ENCODE peak calls at places on chromosome 22, in nine cellular contexts. One of them, this sample, is unnamed.

GRCh38 chr22:32602154-32602553 is 127.5 kb downstream of the FBXO7 start:
- DNase-seq in pancreas: no peak
- DNase-seq in AG09309: no peak
- DNase-seq in IMR-90: no peak
- DNase-seq in endothelial cell: no peak
- DNase-seq in GM20000: no peak
- DNase-seq in heart right ventricle: no peak
- DNase-seq in H9: no peak
- DNase-seq in neural progenitor cell: no peak
- DNase-seq in this sample: no peak

GRCh38 chr22:40791241-40791640 is 27.9 kb downstream of the SLC25A17 start:
- DNase-seq in pancreas: no peak
- DNase-seq in AG09309: no peak
- DNase-seq in IMR-90: no peak
- DNase-seq in endothelial cell: no peak
- DNase-seq in GM20000: no peak
- DNase-seq in heart right ventricle: no peak
- DNase-seq in H9: no peak
- DNase-seq in neural progenitor cell: no peak
- DNase-seq in this sample: no peak

GRCh38 chr22:50016308-50016987 is 3.9 kb upstream of the IL17REL start:
- DNase-seq in pancreas: peak
- DNase-seq in AG09309: no peak
- DNase-seq in IMR-90: no peak
- DNase-seq in endothelial cell: peak
- DNase-seq in GM20000: no peak
- DNase-seq in heart right ventricle: no peak
- DNase-seq in H9: no peak
- DNase-seq in neural progenitor cell: peak
- DNase-seq in this sample: no peak

GRCh38 chr22:43777204-43777671 is 34.9 kb downstream of the EFCAB6 start:
- DNase-seq in pancreas: no peak
- DNase-seq in AG09309: peak
- DNase-seq in IMR-90: peak
- DNase-seq in endothelial cell: peak
- DNase-seq in GM20000: no peak
- DNase-seq in heart right ventricle: no peak
- DNase-seq in H9: no peak
- DNase-seq in neural progenitor cell: no peak
- DNase-seq in this sample: no peak

GRCh38 chr22:49979587-49980264 is 19.2 kb downstream of the PIM3 start:
- DNase-seq in pancreas: no peak
- DNase-seq in AG09309: no peak
- DNase-seq in IMR-90: no peak
- DNase-seq in endothelial cell: peak
- DNase-seq in GM20000: no peak
- DNase-seq in heart right ventricle: no peak
- DNase-seq in H9: peak
- DNase-seq in neural progenitor cell: peak
- DNase-seq in this sample: peak

GRCh38 chr22:44698531-44699421 is 3.2 kb upstream of the PRR5 start:
- DNase-seq in pancreas: no peak
- DNase-seq in AG09309: peak
- DNase-seq in IMR-90: peak
- DNase-seq in endothelial cell: no peak
- DNase-seq in GM20000: no peak
- DNase-seq in heart right ventricle: no peak
- DNase-seq in H9: peak
- DNase-seq in neural progenitor cell: peak
- DNase-seq in this sample: no peak

GRCh38 chr22:50403701-50404101 is 60.6 kb downstream of the PPP6R2 start:
- DNase-seq in pancreas: peak
- DNase-seq in AG09309: no peak
- DNase-seq in IMR-90: no peak
- DNase-seq in endothelial cell: no peak
- DNase-seq in GM20000: no peak
- DNase-seq in heart right ventricle: peak
- DNase-seq in H9: no peak
- DNase-seq in neural progenitor cell: no peak
- DNase-seq in this sample: no peak

GRCh38 chr22:31106001-31106571 is 1.3 kb downstream of the SELENOM start:
- DNase-seq in pancreas: no peak
- DNase-seq in AG09309: no peak
- DNase-seq in IMR-90: no peak
- DNase-seq in endothelial cell: peak
- DNase-seq in GM20000: no peak
- DNase-seq in heart right ventricle: peak
- DNase-seq in H9: no peak
- DNase-seq in neural progenitor cell: no peak
- DNase-seq in this sample: no peak

GRCh38 chr22:35376728-35377472 is 4.0 kb upstream of the HMOX1 start:
- DNase-seq in pancreas: peak
- DNase-seq in AG09309: peak
- DNase-seq in IMR-90: peak
- DNase-seq in endothelial cell: peak
- DNase-seq in GM20000: peak
- DNase-seq in heart right ventricle: peak
- DNase-seq in H9: peak
- DNase-seq in neural progenitor cell: peak
- DNase-seq in this sample: peak

GRCh38 chr22:45966892-45967365 is 10.0 kb downstream of the WNT7B start:
- DNase-seq in pancreas: no peak
- DNase-seq in AG09309: no peak
- DNase-seq in IMR-90: no peak
- DNase-seq in endothelial cell: no peak
- DNase-seq in GM20000: no peak
- DNase-seq in heart right ventricle: no peak
- DNase-seq in H9: no peak
- DNase-seq in neural progenitor cell: peak
- DNase-seq in this sample: no peak

GRCh38 chr22:47245786-47246185 is 483.3 kb downstream of the TBC1D22A start:
- DNase-seq in pancreas: no peak
- DNase-seq in AG09309: no peak
- DNase-seq in IMR-90: no peak
- DNase-seq in endothelial cell: no peak
- DNase-seq in GM20000: no peak
- DNase-seq in heart right ventricle: no peak
- DNase-seq in H9: no peak
- DNase-seq in neural progenitor cell: no peak
- DNase-seq in this sample: no peak

GRCh38 chr22:47245286-47245685 is 482.8 kb downstream of the TBC1D22A start:
- DNase-seq in pancreas: no peak
- DNase-seq in AG09309: no peak
- DNase-seq in IMR-90: no peak
- DNase-seq in endothelial cell: no peak
- DNase-seq in GM20000: no peak
- DNase-seq in heart right ventricle: no peak
- DNase-seq in H9: no peak
- DNase-seq in neural progenitor cell: no peak
- DNase-seq in this sample: no peak

GRCh38 chr22:47249370-47249928 is 487.0 kb downstream of the TBC1D22A start:
- DNase-seq in pancreas: no peak
- DNase-seq in AG09309: no peak
- DNase-seq in IMR-90: no peak
- DNase-seq in endothelial cell: no peak
- DNase-seq in GM20000: no peak
- DNase-seq in heart right ventricle: no peak
- DNase-seq in H9: no peak
- DNase-seq in neural progenitor cell: no peak
- DNase-seq in this sample: no peak

GRCh38 chr22:47248925-47249324 is 486.5 kb downstream of the TBC1D22A start:
- DNase-seq in pancreas: no peak
- DNase-seq in AG09309: no peak
- DNase-seq in IMR-90: no peak
- DNase-seq in endothelial cell: no peak
- DNase-seq in GM20000: no peak
- DNase-seq in heart right ventricle: no peak
- DNase-seq in H9: no peak
- DNase-seq in neural progenitor cell: no peak
- DNase-seq in this sample: no peak

GRCh38 chr22:47247609-47248240 is 485.3 kb downstream of the TBC1D22A start:
- DNase-seq in pancreas: no peak
- DNase-seq in AG09309: no peak
- DNase-seq in IMR-90: no peak
- DNase-seq in endothelial cell: no peak
- DNase-seq in GM20000: no peak
- DNase-seq in heart right ventricle: no peak
- DNase-seq in H9: no peak
- DNase-seq in neural progenitor cell: no peak
- DNase-seq in this sample: no peak
- TF ChIP-seq CTCF in pancreas: no peak
- TF ChIP-seq CTCF in AG09309: no peak
- TF ChIP-seq CTCF in IMR-90: no peak
- TF ChIP-seq CTCF in endothelial cell: no peak
- TF ChIP-seq CTCF in GM20000: no peak
- TF ChIP-seq CTCF in heart right ventricle: no peak
- TF ChIP-seq CTCF in H9: no peak
- TF ChIP-seq CTCF in neural progenitor cell: no peak
- TF ChIP-seq CTCF in this sample: peak

GRCh38 chr22:22702159-22702873 is 57.9 kb downstream of the GGTLC2 start:
- DNase-seq in pancreas: peak
- DNase-seq in AG09309: no peak
- DNase-seq in IMR-90: no peak
- DNase-seq in endothelial cell: peak
- DNase-seq in GM20000: no peak
- DNase-seq in heart right ventricle: no peak
- DNase-seq in H9: peak
- DNase-seq in neural progenitor cell: peak
- DNase-seq in this sample: peak
- TF ChIP-seq CTCF in pancreas: no peak
- TF ChIP-seq CTCF in AG09309: no peak
- TF ChIP-seq CTCF in IMR-90: no peak
- TF ChIP-seq CTCF in endothelial cell: no peak
- TF ChIP-seq CTCF in GM20000: peak
- TF ChIP-seq CTCF in heart right ventricle: no peak
- TF ChIP-seq CTCF in H9: peak
- TF ChIP-seq CTCF in neural progenitor cell: peak
- TF ChIP-seq CTCF in this sample: peak

GRCh38 chr22:20953342-20953608 is 13.8 kb upstream of the AIFM3 start:
- DNase-seq in pancreas: no peak
- DNase-seq in AG09309: no peak
- DNase-seq in IMR-90: no peak
- DNase-seq in endothelial cell: no peak
- DNase-seq in GM20000: no peak
- DNase-seq in heart right ventricle: no peak
- DNase-seq in H9: no peak
- DNase-seq in neural progenitor cell: no peak
- DNase-seq in this sample: no peak

GRCh38 chr22:20951151-20951931 is 15.7 kb upstream of the AIFM3 start:
- DNase-seq in pancreas: no peak
- DNase-seq in AG09309: no peak
- DNase-seq in IMR-90: no peak
- DNase-seq in endothelial cell: no peak
- DNase-seq in GM20000: no peak
- DNase-seq in heart right ventricle: no peak
- DNase-seq in H9: no peak
- DNase-seq in neural progenitor cell: no peak
- DNase-seq in this sample: no peak

GRCh38 chr22:20952544-20953341 is 14.3 kb upstream of the AIFM3 start:
- DNase-seq in pancreas: no peak
- DNase-seq in AG09309: no peak
- DNase-seq in IMR-90: no peak
- DNase-seq in endothelial cell: no peak
- DNase-seq in GM20000: no peak
- DNase-seq in heart right ventricle: no peak
- DNase-seq in H9: no peak
- DNase-seq in neural progenitor cell: no peak
- DNase-seq in this sample: no peak

GRCh38 chr22:20953668-20954500 is 13.2 kb upstream of the AIFM3 start:
- DNase-seq in pancreas: no peak
- DNase-seq in AG09309: peak
- DNase-seq in IMR-90: peak
- DNase-seq in endothelial cell: no peak
- DNase-seq in GM20000: no peak
- DNase-seq in heart right ventricle: no peak
- DNase-seq in H9: no peak
- DNase-seq in neural progenitor cell: no peak
- DNase-seq in this sample: peak

DNA sequence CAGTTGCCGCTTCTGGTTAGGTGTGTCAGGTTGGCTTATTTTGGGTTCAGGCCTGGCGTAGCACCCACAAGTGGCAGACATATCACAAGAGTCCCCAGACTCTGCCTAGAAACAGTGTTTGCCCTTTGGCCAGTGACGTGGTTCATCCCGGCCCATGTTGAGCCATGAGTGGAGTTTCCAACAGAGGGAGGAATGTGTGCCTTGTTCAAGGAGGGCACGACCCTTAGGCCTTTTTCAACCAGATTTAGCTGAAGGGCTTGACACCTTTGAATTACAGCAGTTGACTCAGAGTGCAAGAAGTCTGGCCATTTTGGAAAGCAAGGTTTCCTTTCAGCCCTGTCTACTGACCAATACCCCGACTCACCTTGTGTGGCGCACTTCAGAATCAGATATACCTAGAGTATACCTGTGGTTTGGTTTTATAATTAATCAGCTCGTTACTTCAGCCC is 15.1 kb upstream of the AIFM3 start:
- DNase-seq in pancreas: no peak
- DNase-seq in AG09309: no peak
- DNase-seq in IMR-90: no peak
- DNase-seq in endothelial cell: no peak
- DNase-seq in GM20000: no peak
- DNase-seq in heart right ventricle: no peak
- DNase-seq in H9: no peak
- DNase-seq in neural progenitor cell: peak
- DNase-seq in this sample: no peak
- TF ChIP-seq CTCF in pancreas: no peak
- TF ChIP-seq CTCF in AG09309: no peak
- TF ChIP-seq CTCF in IMR-90: no peak
- TF ChIP-seq CTCF in endothelial cell: no peak
- TF ChIP-seq CTCF in GM20000: no peak
- TF ChIP-seq CTCF in heart right ventricle: no peak
- TF ChIP-seq CTCF in H9: peak
- TF ChIP-seq CTCF in neural progenitor cell: no peak
- TF ChIP-seq CTCF in this sample: no peak

GRCh38 chr22:25332386-25332785 is 112.9 kb downstream of the CRYBB2 start:
- DNase-seq in pancreas: no peak
- DNase-seq in AG09309: no peak
- DNase-seq in IMR-90: no peak
- DNase-seq in endothelial cell: no peak
- DNase-seq in GM20000: no peak
- DNase-seq in heart right ventricle: no peak
- DNase-seq in H9: no peak
- DNase-seq in neural progenitor cell: no peak
- DNase-seq in this sample: no peak

GRCh38 chr22:25331050-25331449 is 111.6 kb downstream of the CRYBB2 start:
- DNase-seq in pancreas: no peak
- DNase-seq in AG09309: no peak
- DNase-seq in IMR-90: no peak
- DNase-seq in endothelial cell: no peak
- DNase-seq in GM20000: no peak
- DNase-seq in heart right ventricle: no peak
- DNase-seq in H9: no peak
- DNase-seq in neural progenitor cell: no peak
- DNase-seq in this sample: no peak

GRCh38 chr22:25334091-25334490 is 114.7 kb downstream of the CRYBB2 start:
- DNase-seq in pancreas: peak
- DNase-seq in AG09309: no peak
- DNase-seq in IMR-90: peak
- DNase-seq in endothelial cell: peak
- DNase-seq in GM20000: peak
- DNase-seq in heart right ventricle: peak
- DNase-seq in H9: peak
- DNase-seq in neural progenitor cell: peak
- DNase-seq in this sample: peak
- TF ChIP-seq CTCF in pancreas: peak
- TF ChIP-seq CTCF in AG09309: peak
- TF ChIP-seq CTCF in IMR-90: peak
- TF ChIP-seq CTCF in endothelial cell: peak
- TF ChIP-seq CTCF in GM20000: peak
- TF ChIP-seq CTCF in heart right ventricle: peak
- TF ChIP-seq CTCF in H9: peak
- TF ChIP-seq CTCF in neural progenitor cell: peak
- TF ChIP-seq CTCF in this sample: peak

This sample was measured in NB4.